ENCODE peak calls at places on chromosomes 2 and 18, in eight cellular contexts. One of them, this sample, is unnamed.

GRCh38 chr18:54279477-54280205 is 10.3 kb downstream of the POLI start:
- DNase-seq in upper lobe of right lung: no peak
- DNase-seq in CD4-positive, alpha-beta T cell: no peak
- DNase-seq in glutamatergic neuron: no peak
- DNase-seq in nephron progenitor cell: no peak
- DNase-seq in thyroid gland: no peak
- DNase-seq in retinal pigment epithelial cell: no peak
- DNase-seq in foreskin fibroblast: no peak
- DNase-seq in this sample: no peak

GRCh38 chr18:71598374-71598773 is 945.8 kb downstream of the CBLN2 start:
- DNase-seq in foreskin fibroblast: peak; percentile 6
- DNase-seq in nephron progenitor cell: no peak
- DNase-seq in retinal pigment epithelial cell: peak; percentile 4
- DNase-seq in CD4-positive, alpha-beta T cell: no peak
- DNase-seq in thyroid gland: no peak
- DNase-seq in glutamatergic neuron: no peak
- DNase-seq in upper lobe of right lung: no peak
- DNase-seq in this sample: no peak

GRCh38 chr2:148861367-148861766 is 13.7 kb upstream of the KIF5C start:
- DNase-seq in nephron progenitor cell: no peak
- DNase-seq in CD4-positive, alpha-beta T cell: no peak
- DNase-seq in foreskin fibroblast: no peak
- DNase-seq in glutamatergic neuron: no peak
- DNase-seq in upper lobe of right lung: no peak
- DNase-seq in thyroid gland: no peak
- DNase-seq in retinal pigment epithelial cell: no peak
- DNase-seq in this sample: no peak

GRCh38 chr18:7931763-7932162 is 364.6 kb downstream of the PTPRM start:
- DNase-seq in thyroid gland: no peak
- DNase-seq in retinal pigment epithelial cell: no peak
- DNase-seq in CD4-positive, alpha-beta T cell: no peak
- DNase-seq in nephron progenitor cell: no peak
- DNase-seq in foreskin fibroblast: no peak
- DNase-seq in glutamatergic neuron: no peak
- DNase-seq in upper lobe of right lung: no peak
- DNase-seq in this sample: no peak

GRCh38 chr2:156580501-156580900 is 144.3 kb downstream of the GPD2 start:
- DNase-seq in upper lobe of right lung: no peak
- DNase-seq in nephron progenitor cell: no peak
- DNase-seq in CD4-positive, alpha-beta T cell: no peak
- DNase-seq in foreskin fibroblast: no peak
- DNase-seq in glutamatergic neuron: no peak
- DNase-seq in thyroid gland: no peak
- DNase-seq in retinal pigment epithelial cell: no peak
- DNase-seq in this sample: no peak

GRCh38 chr2:205670292-205670691 is 12.0 kb upstream of the NRP2 start:
- DNase-seq in CD4-positive, alpha-beta T cell: no peak
- DNase-seq in upper lobe of right lung: no peak
- DNase-seq in retinal pigment epithelial cell: no peak
- DNase-seq in thyroid gland: no peak
- DNase-seq in nephron progenitor cell: no peak
- DNase-seq in glutamatergic neuron: no peak
- DNase-seq in foreskin fibroblast: no peak
- DNase-seq in this sample: no peak

GRCh38 chr2:62672601-62673000 is 32.9 kb upstream of the EHBP1 start:
- DNase-seq in glutamatergic neuron: no peak
- DNase-seq in foreskin fibroblast: peak; percentile 70
- DNase-seq in upper lobe of right lung: no peak
- DNase-seq in CD4-positive, alpha-beta T cell: no peak
- DNase-seq in thyroid gland: peak; percentile 77
- DNase-seq in nephron progenitor cell: peak; percentile 34
- DNase-seq in retinal pigment epithelial cell: peak; percentile 85
- DNase-seq in this sample: no peak

GRCh38 chr2:24594283-24594682 is 103.2 kb downstream of the NCOA1 start:
- DNase-seq in glutamatergic neuron: no peak
- DNase-seq in upper lobe of right lung: no peak
- DNase-seq in CD4-positive, alpha-beta T cell: no peak
- DNase-seq in retinal pigment epithelial cell: no peak
- DNase-seq in nephron progenitor cell: no peak
- DNase-seq in thyroid gland: no peak
- DNase-seq in foreskin fibroblast: no peak
- DNase-seq in this sample: no peak

GRCh38 chr2:11642972-11643371 is 27.0 kb downstream of the NTSR2 start:
- DNase-seq in retinal pigment epithelial cell: no peak
- DNase-seq in CD4-positive, alpha-beta T cell: no peak
- DNase-seq in glutamatergic neuron: no peak
- DNase-seq in foreskin fibroblast: no peak
- DNase-seq in nephron progenitor cell: no peak
- DNase-seq in upper lobe of right lung: no peak
- DNase-seq in thyroid gland: no peak
- DNase-seq in this sample: no peak

GRCh38 chr2:131425191-131426021 is 50.5 kb upstream of the TUBA3D start:
- DNase-seq in glutamatergic neuron: peak; percentile 37
- DNase-seq in nephron progenitor cell: peak; percentile 59
- DNase-seq in retinal pigment epithelial cell: no peak
- DNase-seq in CD4-positive, alpha-beta T cell: no peak
- DNase-seq in thyroid gland: no peak
- DNase-seq in upper lobe of right lung: no peak
- DNase-seq in foreskin fibroblast: peak; percentile 14
- DNase-seq in this sample: no peak

GRCh38 chr2:111634050-111634784 is 249.8 kb downstream of the ANAPC1 start:
- DNase-seq in thyroid gland: no peak
- DNase-seq in CD4-positive, alpha-beta T cell: no peak
- DNase-seq in nephron progenitor cell: no peak
- DNase-seq in glutamatergic neuron: no peak
- DNase-seq in retinal pigment epithelial cell: no peak
- DNase-seq in upper lobe of right lung: no peak
- DNase-seq in foreskin fibroblast: peak; percentile 44
- DNase-seq in this sample: peak; percentile 79

GRCh38 chr2:157911646-157912217 is 35.6 kb upstream of the ACVR1 start:
- DNase-seq in upper lobe of right lung: no peak
- DNase-seq in nephron progenitor cell: no peak
- DNase-seq in CD4-positive, alpha-beta T cell: no peak
- DNase-seq in foreskin fibroblast: no peak
- DNase-seq in glutamatergic neuron: no peak
- DNase-seq in retinal pigment epithelial cell: no peak
- DNase-seq in thyroid gland: no peak
- DNase-seq in this sample: no peak

DNA sequence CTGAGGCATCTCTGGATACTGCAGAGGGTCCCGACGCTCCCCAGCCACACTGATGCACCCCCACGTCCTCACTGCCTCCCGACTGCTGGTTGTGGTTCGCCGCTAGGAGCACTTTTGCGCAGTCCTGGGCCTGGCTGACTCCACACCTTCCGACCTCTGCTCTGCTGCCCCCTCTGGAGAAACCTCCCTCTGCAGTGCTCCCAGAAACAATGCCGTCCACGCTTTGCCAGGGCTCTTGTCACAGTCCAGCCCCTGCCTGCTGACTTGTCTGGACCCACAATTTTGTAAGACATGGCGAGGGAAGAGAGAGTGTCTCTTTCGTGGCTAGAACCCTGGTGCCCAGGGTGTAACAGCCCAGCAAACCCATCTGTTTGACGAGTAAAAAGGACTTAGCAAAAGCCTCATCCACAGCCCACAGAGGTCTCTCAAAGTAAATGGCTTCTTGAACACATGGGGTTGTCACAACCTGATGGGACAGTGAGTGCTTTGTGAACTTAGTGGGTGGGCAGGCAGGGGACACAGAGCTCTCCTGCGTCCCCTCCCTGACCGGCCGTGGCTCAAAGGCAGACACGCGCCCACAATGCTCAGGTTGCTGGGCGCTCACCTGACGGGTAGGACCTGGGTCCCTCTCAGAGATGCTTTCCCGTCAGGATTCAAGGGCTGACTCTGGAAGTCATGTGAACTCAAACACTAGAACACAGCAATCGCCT is 4.0 kb downstream of the COPS9 start:
- DNase-seq in upper lobe of right lung: peak; percentile 45
- DNase-seq in retinal pigment epithelial cell: no peak
- DNase-seq in foreskin fibroblast: no peak
- DNase-seq in nephron progenitor cell: no peak
- DNase-seq in CD4-positive, alpha-beta T cell: no peak
- DNase-seq in glutamatergic neuron: no peak
- DNase-seq in thyroid gland: no peak
- DNase-seq in this sample: no peak
- TF ChIP-seq CTCF in upper lobe of right lung: no peak
- TF ChIP-seq CTCF in retinal pigment epithelial cell: peak; percentile 25
- TF ChIP-seq CTCF in foreskin fibroblast: peak; percentile 4
- TF ChIP-seq CTCF in nephron progenitor cell: no peak
- TF ChIP-seq CTCF in CD4-positive, alpha-beta T cell: no peak
- TF ChIP-seq CTCF in glutamatergic neuron: peak; percentile 21
- TF ChIP-seq CTCF in thyroid gland: no peak
- TF ChIP-seq CTCF in this sample: no peak

GRCh38 chr2:174486614-174487535 is at the start of gene GPR155:
- DNase-seq in upper lobe of right lung: peak; percentile 100
- DNase-seq in retinal pigment epithelial cell: peak; percentile 89
- DNase-seq in thyroid gland: peak; percentile 100
- DNase-seq in CD4-positive, alpha-beta T cell: peak; percentile 96
- DNase-seq in glutamatergic neuron: peak; percentile 100
- DNase-seq in foreskin fibroblast: peak; percentile 99
- DNase-seq in nephron progenitor cell: peak; percentile 100
- DNase-seq in this sample: peak; percentile 97
- TF ChIP-seq CTCF in upper lobe of right lung: peak; percentile 19
- TF ChIP-seq CTCF in retinal pigment epithelial cell: no peak
- TF ChIP-seq CTCF in thyroid gland: no peak
- TF ChIP-seq CTCF in CD4-positive, alpha-beta T cell: no peak
- TF ChIP-seq CTCF in glutamatergic neuron: no peak
- TF ChIP-seq CTCF in foreskin fibroblast: no peak
- TF ChIP-seq CTCF in nephron progenitor cell: no peak
- TF ChIP-seq CTCF in this sample: no peak

GRCh38 chr2:211879323-211879722 is 659.3 kb downstream of the ERBB4 start:
- DNase-seq in upper lobe of right lung: no peak
- DNase-seq in glutamatergic neuron: no peak
- DNase-seq in foreskin fibroblast: no peak
- DNase-seq in CD4-positive, alpha-beta T cell: no peak
- DNase-seq in nephron progenitor cell: no peak
- DNase-seq in retinal pigment epithelial cell: no peak
- DNase-seq in thyroid gland: no peak
- DNase-seq in this sample: no peak
- TF ChIP-seq CTCF in upper lobe of right lung: no peak
- TF ChIP-seq CTCF in glutamatergic neuron: no peak
- TF ChIP-seq CTCF in foreskin fibroblast: no peak
- TF ChIP-seq CTCF in CD4-positive, alpha-beta T cell: no peak
- TF ChIP-seq CTCF in nephron progenitor cell: no peak
- TF ChIP-seq CTCF in retinal pigment epithelial cell: peak; percentile 49
- TF ChIP-seq CTCF in thyroid gland: no peak
- TF ChIP-seq CTCF in this sample: no peak

DNA sequence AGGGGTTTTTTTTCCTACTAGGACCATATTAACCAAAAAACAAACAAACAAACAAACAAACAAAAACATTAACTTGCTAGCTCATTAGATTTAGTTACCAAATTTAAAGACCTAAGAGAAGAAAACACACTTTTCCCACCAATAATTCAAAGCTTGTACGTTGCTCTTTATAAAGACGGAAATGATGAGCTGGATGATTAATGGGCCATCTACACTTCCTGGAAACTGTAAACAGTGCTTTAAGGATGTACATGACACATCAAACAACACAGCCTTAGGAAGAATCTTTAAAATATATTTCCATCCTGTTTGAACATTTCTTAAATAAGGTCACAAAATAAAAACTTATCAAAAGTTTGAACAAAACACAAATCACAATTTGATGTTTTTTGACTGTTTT is 982 bp downstream of the BMP10 start:
- DNase-seq in nephron progenitor cell: no peak
- DNase-seq in upper lobe of right lung: no peak
- DNase-seq in retinal pigment epithelial cell: no peak
- DNase-seq in thyroid gland: no peak
- DNase-seq in foreskin fibroblast: no peak
- DNase-seq in CD4-positive, alpha-beta T cell: no peak
- DNase-seq in glutamatergic neuron: no peak
- DNase-seq in this sample: no peak
- TF ChIP-seq CTCF in nephron progenitor cell: no peak
- TF ChIP-seq CTCF in upper lobe of right lung: no peak
- TF ChIP-seq CTCF in retinal pigment epithelial cell: no peak
- TF ChIP-seq CTCF in thyroid gland: no peak
- TF ChIP-seq CTCF in foreskin fibroblast: no peak
- TF ChIP-seq CTCF in CD4-positive, alpha-beta T cell: no peak
- TF ChIP-seq CTCF in glutamatergic neuron: no peak
- TF ChIP-seq CTCF in this sample: no peak

GRCh38 chr2:239386001-239386670 is 14.7 kb downstream of the HDAC4 start:
- DNase-seq in foreskin fibroblast: no peak
- DNase-seq in upper lobe of right lung: no peak
- DNase-seq in CD4-positive, alpha-beta T cell: no peak
- DNase-seq in thyroid gland: no peak
- DNase-seq in glutamatergic neuron: peak; percentile 13
- DNase-seq in retinal pigment epithelial cell: no peak
- DNase-seq in nephron progenitor cell: no peak
- DNase-seq in this sample: no peak
- TF ChIP-seq CTCF in foreskin fibroblast: no peak
- TF ChIP-seq CTCF in upper lobe of right lung: no peak
- TF ChIP-seq CTCF in CD4-positive, alpha-beta T cell: no peak
- TF ChIP-seq CTCF in thyroid gland: no peak
- TF ChIP-seq CTCF in glutamatergic neuron: no peak
- TF ChIP-seq CTCF in retinal pigment epithelial cell: no peak
- TF ChIP-seq CTCF in nephron progenitor cell: no peak
- TF ChIP-seq CTCF in this sample: no peak

GRCh38 chr2:79131687-79132086 is 11.4 kb downstream of the REG1A start:
- DNase-seq in CD4-positive, alpha-beta T cell: no peak
- DNase-seq in glutamatergic neuron: no peak
- DNase-seq in upper lobe of right lung: no peak
- DNase-seq in foreskin fibroblast: no peak
- DNase-seq in thyroid gland: no peak
- DNase-seq in retinal pigment epithelial cell: no peak
- DNase-seq in nephron progenitor cell: no peak
- DNase-seq in this sample: no peak
- TF ChIP-seq CTCF in CD4-positive, alpha-beta T cell: no peak
- TF ChIP-seq CTCF in glutamatergic neuron: no peak
- TF ChIP-seq CTCF in upper lobe of right lung: no peak
- TF ChIP-seq CTCF in foreskin fibroblast: no peak
- TF ChIP-seq CTCF in thyroid gland: no peak
- TF ChIP-seq CTCF in retinal pigment epithelial cell: no peak
- TF ChIP-seq CTCF in nephron progenitor cell: no peak
- TF ChIP-seq CTCF in this sample: no peak